ENCODE peak calls at places on chromosomes 13 and 19, in five cellular contexts. One of them, this sample, is unnamed. For H3K4me1, the result is how much of the 10 kb centered on the place peaks cover.

GRCh38 chr19:16285769-16286564 is 38.7 kb upstream of the KLF2 start:
- DNase-seq in mucosa of descending colon: no peak
- DNase-seq in hepatocyte: no peak
- DNase-seq in SJSA1: no peak
- DNase-seq in aorta: peak
- DNase-seq in this sample: no peak

GRCh38 chr19:51571599-51571998 is 516 bp downstream of the ZNF175 start:
- DNase-seq in mucosa of descending colon: no peak
- DNase-seq in hepatocyte: no peak
- DNase-seq in SJSA1: no peak
- DNase-seq in aorta: no peak
- DNase-seq in this sample: no peak

GRCh38 chr13:42487221-42487620 is 86.7 kb upstream of the TNFSF11 start:
- DNase-seq in mucosa of descending colon: no peak
- DNase-seq in hepatocyte: no peak
- DNase-seq in SJSA1: no peak
- DNase-seq in aorta: no peak
- DNase-seq in this sample: no peak

GRCh38 chr13:114161644-114162532 is 17.2 kb upstream of the CFAP97D2 start:
- DNase-seq in mucosa of descending colon: peak
- DNase-seq in hepatocyte: peak
- DNase-seq in SJSA1: no peak
- DNase-seq in aorta: no peak
- DNase-seq in this sample: peak

GRCh38 chr19:23699521-23699860 is 12.5 kb upstream of the ZNF675 start:
- DNase-seq in mucosa of descending colon: no peak
- DNase-seq in hepatocyte: no peak
- DNase-seq in SJSA1: no peak
- DNase-seq in aorta: no peak
- DNase-seq in this sample: no peak

GRCh38 chr19:4913996-4914735 is 4.9 kb downstream of the UHRF1 start:
- DNase-seq in mucosa of descending colon: no peak
- DNase-seq in hepatocyte: no peak
- DNase-seq in SJSA1: no peak
- DNase-seq in aorta: peak
- DNase-seq in this sample: no peak

GRCh38 chr19:41014643-41015042 is 23.6 kb downstream of the CYP2B6 start:
- DNase-seq in mucosa of descending colon: no peak
- DNase-seq in hepatocyte: no peak
- DNase-seq in SJSA1: no peak
- DNase-seq in aorta: no peak
- DNase-seq in this sample: no peak

GRCh38 chr19:3034845-3035541 is 5.9 kb upstream of the TLE2 start:
- DNase-seq in mucosa of descending colon: peak
- DNase-seq in hepatocyte: peak
- DNase-seq in SJSA1: peak
- DNase-seq in aorta: no peak
- DNase-seq in this sample: peak

GRCh38 chr13:46679369-46680180 is 117.4 kb downstream of the ESD start:
- DNase-seq in mucosa of descending colon: no peak
- DNase-seq in hepatocyte: peak
- DNase-seq in SJSA1: no peak
- DNase-seq in aorta: no peak
- DNase-seq in this sample: peak

GRCh38 chr19:19460258-19460731 is 54.8 kb downstream of the GATAD2A start:
- DNase-seq in mucosa of descending colon: peak
- DNase-seq in hepatocyte: no peak
- DNase-seq in SJSA1: no peak
- DNase-seq in aorta: no peak
- DNase-seq in this sample: peak

GRCh38 chr13:49020940-49021548 is 45.3 kb downstream of the FNDC3A start:
- DNase-seq in mucosa of descending colon: no peak
- DNase-seq in hepatocyte: no peak
- DNase-seq in SJSA1: no peak
- DNase-seq in aorta: no peak
- DNase-seq in this sample: no peak

GRCh38 chr13:94968040-94968756 is 255.9 kb upstream of the SOX21 start:
- DNase-seq in mucosa of descending colon: no peak
- DNase-seq in hepatocyte: peak
- DNase-seq in SJSA1: no peak
- DNase-seq in aorta: no peak
- DNase-seq in this sample: no peak

GRCh38 chr19:12884926-12885748 is 1.9 kb downstream of the KLF1 start:
- DNase-seq in mucosa of descending colon: peak
- DNase-seq in hepatocyte: peak
- DNase-seq in SJSA1: no peak
- DNase-seq in aorta: peak
- DNase-seq in this sample: peak

GRCh38 chr19:28569132-28570114 is 643.5 kb downstream of the UQCRFS1 start:
- DNase-seq in mucosa of descending colon: no peak
- DNase-seq in hepatocyte: no peak
- DNase-seq in SJSA1: no peak
- DNase-seq in aorta: no peak
- DNase-seq in this sample: peak

DNA sequence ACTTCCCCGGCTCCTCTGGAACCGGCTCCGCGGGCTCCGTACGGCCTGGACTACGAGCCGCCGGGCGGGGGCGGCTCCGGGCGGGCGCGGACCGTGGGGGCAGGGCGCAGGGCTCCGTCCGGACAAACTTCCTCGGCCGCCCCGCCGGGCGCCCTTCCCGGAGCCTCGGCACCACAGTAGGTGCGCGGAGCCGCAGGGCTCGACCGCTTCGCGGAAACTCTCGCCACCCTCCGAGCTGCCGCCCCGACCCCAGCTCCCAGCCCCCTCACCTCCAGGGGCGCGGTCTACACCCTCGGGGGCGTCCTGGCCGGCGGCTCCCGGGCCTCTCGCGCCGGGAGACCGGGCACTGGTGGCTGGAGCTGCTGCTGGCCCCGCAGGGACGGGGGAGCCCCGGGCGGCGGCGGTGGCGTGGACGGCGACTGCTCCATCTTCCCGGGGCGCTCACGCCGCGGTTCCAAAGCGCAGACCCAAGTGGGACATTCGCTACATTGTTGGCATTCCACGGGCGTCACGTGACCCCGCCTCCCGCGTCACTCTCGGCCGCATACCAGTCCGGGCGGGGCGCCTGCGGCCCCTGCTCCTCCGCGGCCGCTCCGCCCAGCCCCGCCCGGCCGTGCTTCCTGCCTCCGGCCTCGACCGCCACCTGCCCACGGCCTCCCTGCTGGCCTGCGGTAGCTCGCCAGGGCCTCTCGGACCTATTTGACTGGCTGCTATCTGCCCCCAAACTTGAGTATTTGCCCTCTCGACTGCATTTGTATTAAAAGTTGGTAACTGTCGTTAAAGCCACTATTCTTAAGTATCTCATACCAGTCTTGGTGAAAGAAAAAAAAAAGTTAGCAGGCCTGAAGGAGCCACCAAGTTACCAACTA is at the start of gene LATS2:
- DNase-seq in mucosa of descending colon: peak
- DNase-seq in hepatocyte: peak
- DNase-seq in SJSA1: peak
- DNase-seq in aorta: peak
- DNase-seq in this sample: peak
- H3K4me1 ChIP-seq in mucosa of descending colon: under half
- H3K4me1 ChIP-seq in hepatocyte: under half
- H3K4me1 ChIP-seq in SJSA1: under half
- H3K4me1 ChIP-seq in aorta: under half
- H3K4me1 ChIP-seq in this sample: half or more

GRCh38 chr13:26020536-26021290 is 31.1 kb downstream of the SHISA2 start:
- DNase-seq in mucosa of descending colon: no peak
- DNase-seq in hepatocyte: no peak
- DNase-seq in SJSA1: no peak
- DNase-seq in aorta: no peak
- DNase-seq in this sample: no peak
- H3K4me1 ChIP-seq in mucosa of descending colon: under half
- H3K4me1 ChIP-seq in hepatocyte: under half
- H3K4me1 ChIP-seq in SJSA1: half or more
- H3K4me1 ChIP-seq in aorta: under half
- H3K4me1 ChIP-seq in this sample: under half

GRCh38 chr13:109389892-109390345 is 396.5 kb downstream of the IRS2 start:
- DNase-seq in mucosa of descending colon: no peak
- DNase-seq in hepatocyte: no peak
- DNase-seq in SJSA1: peak
- DNase-seq in aorta: no peak
- DNase-seq in this sample: no peak
- H3K4me1 ChIP-seq in mucosa of descending colon: under half
- H3K4me1 ChIP-seq in hepatocyte: under half
- H3K4me1 ChIP-seq in SJSA1: under half
- H3K4me1 ChIP-seq in aorta: under half
- H3K4me1 ChIP-seq in this sample: under half

DNA sequence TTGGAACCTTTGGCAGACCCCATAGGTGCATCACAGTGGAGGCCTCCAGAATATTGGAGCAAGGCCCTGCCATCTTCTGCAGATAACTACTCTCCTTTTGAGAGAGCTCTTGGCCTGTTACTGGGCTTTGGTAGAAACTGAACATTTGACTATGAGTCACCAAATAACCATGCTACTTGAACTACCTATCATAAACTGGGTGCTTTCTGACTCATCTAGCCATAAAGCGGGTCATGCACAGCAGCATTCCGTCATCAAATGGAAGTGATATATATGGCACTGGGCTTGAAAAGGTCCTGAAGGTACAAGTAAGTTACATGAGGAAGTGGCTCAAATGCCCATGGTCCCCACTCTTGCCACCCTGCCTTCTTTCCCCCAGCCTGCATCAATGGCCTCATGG is 782.5 kb upstream of the SLITRK6 start:
- DNase-seq in mucosa of descending colon: no peak
- DNase-seq in hepatocyte: peak
- DNase-seq in SJSA1: no peak
- DNase-seq in aorta: no peak
- DNase-seq in this sample: no peak
- H3K4me1 ChIP-seq in mucosa of descending colon: under half
- H3K4me1 ChIP-seq in hepatocyte: under half
- H3K4me1 ChIP-seq in SJSA1: under half
- H3K4me1 ChIP-seq in aorta: under half
- H3K4me1 ChIP-seq in this sample: under half

DNA sequence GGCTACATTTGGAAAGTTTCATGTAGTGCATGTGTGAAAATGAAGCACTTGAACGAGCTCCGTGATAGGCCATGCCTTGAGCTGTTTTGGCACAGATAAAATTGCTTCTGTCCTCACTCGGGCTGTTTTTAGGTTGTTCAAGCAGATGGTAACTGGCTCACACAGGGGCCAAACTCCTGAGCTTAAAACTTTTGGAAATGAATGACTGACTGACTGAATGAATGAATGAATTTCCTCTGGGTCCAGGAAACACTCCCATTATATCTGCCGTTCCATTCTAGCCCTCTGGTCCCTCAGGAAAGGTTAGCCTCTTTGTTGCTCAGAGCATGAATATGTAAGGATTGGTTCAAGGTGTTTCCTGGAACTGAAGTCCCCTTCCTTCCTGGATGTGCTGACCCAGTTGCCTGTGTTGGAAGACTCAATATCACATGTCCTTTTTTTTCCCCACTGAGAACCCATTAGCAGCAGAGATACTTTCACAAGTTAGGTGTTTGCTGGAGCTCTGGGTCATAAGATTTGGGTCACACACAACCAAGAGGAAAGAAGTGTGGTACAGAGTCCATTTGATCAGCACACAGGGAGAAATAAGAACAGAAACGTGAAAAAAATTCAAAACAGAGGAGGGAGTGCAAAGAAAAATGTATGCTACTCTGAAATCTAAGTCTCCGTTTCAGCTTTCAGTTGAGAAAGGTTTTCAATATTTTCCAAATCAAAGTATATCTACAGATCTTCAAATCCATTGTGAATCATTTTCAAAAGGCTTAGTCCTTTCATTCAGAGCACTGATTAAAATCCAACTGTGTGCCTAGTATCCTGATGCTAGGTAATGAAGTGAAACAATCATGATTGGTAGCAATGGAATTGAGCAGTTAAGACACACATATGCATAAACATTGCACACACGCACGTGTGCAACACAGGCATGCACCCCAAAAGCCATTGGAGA is 18.9 kb downstream of the MBNL2 start:
- DNase-seq in mucosa of descending colon: no peak
- DNase-seq in hepatocyte: no peak
- DNase-seq in SJSA1: no peak
- DNase-seq in aorta: no peak
- DNase-seq in this sample: no peak
- H3K4me1 ChIP-seq in mucosa of descending colon: half or more
- H3K4me1 ChIP-seq in hepatocyte: half or more
- H3K4me1 ChIP-seq in SJSA1: under half
- H3K4me1 ChIP-seq in aorta: under half
- H3K4me1 ChIP-seq in this sample: half or more

GRCh38 chr13:112699318-112699918 is 9.6 kb downstream of the ATP11A start:
- DNase-seq in mucosa of descending colon: no peak
- DNase-seq in hepatocyte: no peak
- DNase-seq in SJSA1: no peak
- DNase-seq in aorta: peak
- DNase-seq in this sample: peak

GRCh38 chr13:112696001-112696868 is 6.4 kb downstream of the ATP11A start:
- DNase-seq in mucosa of descending colon: no peak
- DNase-seq in hepatocyte: no peak
- DNase-seq in SJSA1: no peak
- DNase-seq in aorta: peak
- DNase-seq in this sample: peak

GRCh38 chr13:112693831-112694497 is 4.1 kb downstream of the ATP11A start:
- DNase-seq in mucosa of descending colon: no peak
- DNase-seq in hepatocyte: no peak
- DNase-seq in SJSA1: no peak
- DNase-seq in aorta: peak
- DNase-seq in this sample: peak

GRCh38 chr13:112697756-112698655 is 8.2 kb downstream of the ATP11A start:
- DNase-seq in mucosa of descending colon: no peak
- DNase-seq in hepatocyte: no peak
- DNase-seq in SJSA1: no peak
- DNase-seq in aorta: peak
- DNase-seq in this sample: peak

GRCh38 chr13:112696869-112697465 is 7.1 kb downstream of the ATP11A start:
- DNase-seq in mucosa of descending colon: no peak
- DNase-seq in hepatocyte: no peak
- DNase-seq in SJSA1: no peak
- DNase-seq in aorta: peak
- DNase-seq in this sample: no peak
- H3K4me1 ChIP-seq in mucosa of descending colon: under half
- H3K4me1 ChIP-seq in hepatocyte: under half
- H3K4me1 ChIP-seq in SJSA1: under half
- H3K4me1 ChIP-seq in aorta: under half
- H3K4me1 ChIP-seq in this sample: under half

DNA sequence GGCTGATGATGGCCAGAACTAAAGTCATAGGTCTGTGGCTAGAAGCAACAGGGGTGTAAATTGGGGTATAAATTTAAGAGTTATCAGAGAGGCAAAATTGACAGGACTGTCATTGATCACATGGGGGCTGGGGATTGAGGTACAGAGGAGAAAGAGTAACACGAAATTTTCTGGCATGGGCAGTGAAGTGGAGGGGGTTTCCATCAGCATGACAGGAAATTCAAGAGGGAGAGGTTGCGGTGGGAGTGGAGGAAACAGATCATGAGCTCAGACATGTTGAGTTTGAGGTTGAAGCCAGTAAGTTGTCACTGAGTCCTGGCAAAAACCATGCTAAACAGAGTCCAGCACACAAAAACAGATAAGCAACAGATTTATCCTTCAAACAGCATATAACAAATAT is 192.1 kb upstream of the TSC22D1 start:
- DNase-seq in mucosa of descending colon: no peak
- DNase-seq in hepatocyte: no peak
- DNase-seq in SJSA1: no peak
- DNase-seq in aorta: no peak
- DNase-seq in this sample: no peak
- H3K4me1 ChIP-seq in mucosa of descending colon: under half
- H3K4me1 ChIP-seq in hepatocyte: under half
- H3K4me1 ChIP-seq in SJSA1: under half
- H3K4me1 ChIP-seq in aorta: under half
- H3K4me1 ChIP-seq in this sample: under half

GRCh38 chr19:1102407-1103106 is 1.2 kb upstream of the GPX4 start:
- DNase-seq in mucosa of descending colon: no peak
- DNase-seq in hepatocyte: peak
- DNase-seq in SJSA1: peak
- DNase-seq in aorta: no peak
- DNase-seq in this sample: no peak
- H3K4me1 ChIP-seq in mucosa of descending colon: under half
- H3K4me1 ChIP-seq in hepatocyte: under half
- H3K4me1 ChIP-seq in SJSA1: under half
- H3K4me1 ChIP-seq in aorta: under half
- H3K4me1 ChIP-seq in this sample: half or more

This sample was measured in spleen.